ENCODE peak calls at places on chromosome 19, in four cellular contexts. U is sigmoid colon, P is osteoblast, J is esophagus muscularis mucosa. T is an unnamed sample. For H3K36me3, the result is how much of the 10 kb centered on the place peaks cover.

GRCh38 chr19:19628499-19629134 is 597 bp upstream of the LPAR2 start:
- DNase-seq in P (peak), J (no peak), U (no peak), T (no peak)

GRCh38 chr19:39212377-39212742 is 8.3 kb upstream of the SYCN start:
- DNase-seq in J (no peak), U (no peak), P (peak), T (peak)

GRCh38 chr19:37943480-37943879 is 36.5 kb downstream of the SIPA1L3 start:
- DNase-seq in P (no peak), J (no peak), U (no peak), T (no peak)

GRCh38 chr19:8163781-8164180 is 14.4 kb upstream of the FBN3 start:
- DNase-seq in U (no peak), P (no peak), J (no peak), T (no peak)

GRCh38 chr19:18419195-18419698 is at the start of gene SSBP4:
- DNase-seq in U (no peak), P (peak), J (no peak), T (peak)

GRCh38 chr19:57927587-57927986 is 7.6 kb downstream of the ZNF418 start:
- DNase-seq in P (no peak), U (no peak), J (no peak), T (no peak)

GRCh38 chr19:39310558-39311311 is 9.9 kb downstream of the LRFN1 start:
- DNase-seq in U (no peak), P (peak), J (no peak), T (no peak)

GRCh38 chr19:42480335-42481095 is 37.8 kb upstream of the CXCL17 start:
- DNase-seq in U (no peak), P (peak), J (no peak), T (no peak)

GRCh38 chr19:15418112-15418587 is 638 bp downstream of the AKAP8L start:
- DNase-seq in U (peak), J (no peak), P (peak), T (no peak)

GRCh38 chr19:38736036-38736412 is 8.2 kb downstream of the CAPN12 start:
- DNase-seq in J (no peak), U (peak), P (peak), T (no peak)

GRCh38 chr19:28010656-28011055 is 1202.3 kb downstream of the UQCRFS1 start:
- DNase-seq in P (peak), J (peak), U (no peak), T (no peak)

GRCh38 chr19:40139533-40140287 is 49.0 kb upstream of the ZNF780A start:
- DNase-seq in P (peak), U (no peak), J (peak), T (no peak)

GRCh38 chr19:57171551-57172081 is 4.3 kb upstream of the DUXA start:
- DNase-seq in J (no peak), U (peak), P (peak), T (peak)

GRCh38 chr19:47377208-47377701 is 28.1 kb downstream of the DHX34 start:
- DNase-seq in U (peak), P (peak), J (no peak), T (no peak)

GRCh38 chr19:38766276-38767047 is 6.9 kb downstream of the LGALS7 start:
- DNase-seq in U (no peak), J (no peak), P (peak), T (no peak)

DNA sequence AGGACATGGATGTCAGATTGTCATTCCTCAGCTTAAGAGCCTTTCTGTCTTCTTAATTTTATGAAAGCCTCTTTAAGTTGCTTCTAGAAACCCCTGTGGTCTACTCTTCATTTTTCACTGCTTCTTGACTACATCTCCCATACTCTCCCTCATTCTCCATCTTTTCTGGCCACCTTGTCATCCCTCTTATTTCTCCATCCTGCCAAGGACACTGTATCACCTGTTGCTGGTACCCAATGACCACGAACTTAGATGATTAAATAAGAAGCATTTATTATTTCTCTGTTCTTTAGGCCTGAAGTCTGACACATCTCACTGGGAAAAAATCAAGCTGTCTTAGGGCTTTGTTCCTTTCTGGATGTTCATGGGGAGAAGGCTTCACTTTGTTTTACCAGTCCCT is 9.2 kb downstream of the ZNF223 start:
- DNase-seq in P (no peak), U (no peak), J (no peak), T (no peak)
- H3K36me3 ChIP-seq in P (under half), U (under half), J (half or more), T (under half)

GRCh38 chr19:10553943-10554381 is 10.3 kb downstream of the ATG4D start:
- DNase-seq in U (no peak), J (no peak), P (peak), T (peak)

GRCh38 chr19:10553087-10553667 is 9.5 kb downstream of the ATG4D start:
- DNase-seq in J (no peak), P (peak), U (no peak), T (no peak)

GRCh38 chr19:10552596-10553053 is 8.9 kb downstream of the ATG4D start:
- DNase-seq in J (no peak), U (no peak), P (peak), T (peak)

GRCh38 chr19:10555613-10555979 is 10.2 kb downstream of the KRI1 start:
- DNase-seq in U (no peak), J (no peak), P (peak), T (no peak)

GRCh38 chr19:10554760-10555612 is 10.8 kb downstream of the KRI1 start:
- DNase-seq in P (no peak), J (no peak), U (no peak), T (no peak)
- H3K27ac ChIP-seq in P (no peak), J (peak), U (no peak), T (peak)

GRCh38 chr19:1752757-1753728 is at the start of gene ONECUT3:
- DNase-seq in U (no peak), J (no peak), P (no peak), T (no peak)

GRCh38 chr19:1751367-1752008 is 1.8 kb upstream of the ONECUT3 start:
- DNase-seq in P (no peak), J (no peak), U (no peak), T (no peak)

GRCh38 chr19:1750343-1751021 is 2.8 kb upstream of the ONECUT3 start:
- DNase-seq in J (no peak), P (no peak), U (no peak), T (no peak)

GRCh38 chr19:1753730-1754442 is 580 bp downstream of the ONECUT3 start:
- DNase-seq in P (no peak), J (no peak), U (no peak), T (no peak)

GRCh38 chr19:1752009-1752756 is 1.1 kb upstream of the ONECUT3 start:
- DNase-seq in U (no peak), P (no peak), J (no peak), T (no peak)
- H3K4me3 ChIP-seq in U (no peak), P (no peak), J (no peak), T (no peak)

GRCh38 chr19:34222386-34222785 is 32.0 kb upstream of the GARRE1 start:
- DNase-seq in P (no peak), J (no peak), U (no peak), T (no peak)
- H3K36me3 ChIP-seq in P (half or more), J (half or more), U (under half), T (half or more)

GRCh38 chr19:44600466-44600865 is 12.9 kb upstream of the IGSF23 start:
- DNase-seq in J (no peak), P (no peak), U (no peak), T (no peak)

GRCh38 chr19:44605547-44605946 is 7.8 kb upstream of the IGSF23 start:
- DNase-seq in U (no peak), J (no peak), P (no peak), T (no peak)

GRCh38 chr19:44602071-44602470 is 11.3 kb upstream of the IGSF23 start:
- DNase-seq in U (no peak), J (no peak), P (no peak), T (no peak)

GRCh38 chr19:44604241-44604640 is 9.1 kb upstream of the IGSF23 start:
- DNase-seq in P (no peak), U (no peak), J (no peak), T (no peak)

DNA sequence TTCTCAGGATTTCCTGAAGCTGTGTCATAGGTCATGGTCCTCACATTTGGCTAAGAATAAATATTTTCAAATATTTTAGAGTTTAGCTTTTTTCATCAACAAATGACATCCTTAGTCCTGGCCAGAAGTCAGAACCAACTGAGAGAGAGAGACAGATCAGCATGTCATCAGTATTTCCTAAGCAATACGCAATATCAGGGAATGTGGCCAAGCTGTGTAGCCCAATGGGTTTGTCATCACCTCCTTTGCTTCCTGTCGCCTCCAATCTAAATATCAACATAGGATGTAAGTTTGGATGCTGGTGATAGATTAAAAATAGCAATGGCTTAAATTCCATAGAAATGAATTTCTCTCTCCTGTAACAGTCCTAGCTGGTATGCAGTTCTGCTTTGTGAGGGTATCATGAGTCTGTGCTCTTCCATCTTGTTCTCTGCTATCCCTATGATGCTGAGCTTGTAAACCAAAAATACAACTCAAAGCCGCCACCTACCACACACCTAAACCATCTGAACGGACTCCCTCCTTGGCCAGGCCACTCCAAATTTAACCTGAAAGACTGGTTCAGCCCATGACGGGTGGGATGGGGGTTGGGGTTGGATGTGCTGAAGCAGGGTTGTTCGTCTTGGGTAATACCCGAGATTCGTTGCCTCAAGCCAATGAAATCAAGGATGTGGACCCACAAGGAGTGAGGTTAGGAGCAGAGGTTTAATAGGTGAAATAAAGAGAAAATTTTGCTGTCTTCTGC is 10.0 kb upstream of the IGSF23 start:
- DNase-seq in U (no peak), P (peak), J (no peak), T (no peak)
- H3K27ac ChIP-seq in U (no peak), P (peak), J (peak), T (no peak)

DNA sequence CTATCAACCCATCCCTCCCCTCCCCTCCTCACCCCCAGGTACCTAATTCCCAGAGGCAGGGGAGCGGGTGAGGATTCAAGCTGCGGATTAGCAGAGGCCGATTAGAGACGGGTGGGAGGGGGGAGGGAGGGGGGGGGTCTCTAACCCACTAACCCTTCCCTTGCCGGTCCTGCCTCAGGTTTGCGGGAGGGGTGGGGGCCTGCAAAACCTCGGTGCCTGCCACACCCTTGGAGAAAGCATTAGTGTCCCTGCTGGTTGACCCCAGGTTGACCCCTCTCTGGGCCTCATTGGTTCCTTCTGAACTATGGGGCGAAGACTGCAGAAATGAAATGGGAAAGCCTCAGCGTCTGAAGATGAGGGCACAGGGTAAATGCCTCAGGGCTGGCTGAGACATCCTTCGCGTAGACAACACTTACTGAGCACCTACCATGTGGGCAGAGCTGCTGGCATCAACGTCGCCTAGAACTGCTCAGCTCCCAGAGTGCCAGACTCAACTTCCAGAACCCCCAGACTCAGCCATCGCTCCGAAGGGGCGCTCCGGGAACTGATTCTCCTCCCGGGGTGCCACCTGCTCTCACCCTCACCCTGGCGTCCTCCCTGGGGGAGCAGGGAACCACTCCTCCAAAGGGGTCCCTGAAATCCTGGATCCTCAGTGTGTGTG is 8.5 kb upstream of the NFIC start:
- DNase-seq in U (peak), P (peak), J (no peak), T (no peak)
- H3K4me3 ChIP-seq in U (peak), P (no peak), J (peak), T (peak)

GRCh38 chr19:6261883-6262282 is 17.9 kb downstream of the MLLT1 start:
- DNase-seq in P (peak), U (no peak), J (no peak), T (no peak)
- H3K36me3 ChIP-seq in P (half or more), U (under half), J (under half), T (under half)

GRCh38 chr19:12052057-12052570 is 647 bp downstream of the ZNF878 start:
- DNase-seq in U (no peak), P (peak), J (no peak), T (no peak)
- H3K27ac ChIP-seq in U (peak), P (no peak), J (peak), T (no peak)

T was measured in CD8-positive, alpha-beta T cell.